ENCODE peak calls at places on chromosomes 6 and 20, in ten cellular contexts. A is breast epithelium; U is pancreas; K is effector memory CD4-positive, alpha-beta T cell; Y is sigmoid colon; S is CD8-positive, alpha-beta memory T cell; V is cardiac muscle cell; J is tibial nerve; P is aorta; X is PC-3. Q is an unnamed sample.

GRCh38 chr6:107491791-107492674 is 2.1 kb downstream of the SOBP start:
- DNase-seq in A (no peak), U (no peak), K (no peak), Y (no peak), S (no peak), V (no peak), J (peak; percentile 27), P (no peak), X (no peak), Q (peak; percentile 35)

GRCh38 chr20:17594443-17594842 is 24.6 kb downstream of the DSTN start:
- DNase-seq in A (peak; percentile 78), U (peak; percentile 78), K (no peak), Y (no peak), S (no peak), V (peak; percentile 50), J (no peak), P (no peak), X (peak; percentile 93), Q (no peak)

GRCh38 chr6:46098678-46099077 is 31.1 kb upstream of the ENPP4 start:
- DNase-seq in A (peak; percentile 67), U (peak; percentile 74), K (no peak), Y (no peak), S (no peak), V (no peak), J (no peak), P (no peak), X (peak; percentile 43), Q (peak; percentile 48)

GRCh38 chr20:1855113-1855512 is 40.1 kb upstream of the SIRPA start:
- DNase-seq in A (no peak), U (no peak), K (no peak), Y (no peak), S (no peak), V (no peak), J (no peak), P (no peak), X (no peak), Q (no peak)

GRCh38 chr6:125050663-125051318 is 88.6 kb downstream of the RNF217 start:
- DNase-seq in A (no peak), U (no peak), K (no peak), Y (no peak), S (no peak), V (no peak), J (no peak), P (no peak), X (no peak), Q (no peak)

GRCh38 chr6:87408721-87409155 is 966 bp downstream of the CFAP206 start:
- DNase-seq in A (no peak), U (no peak), K (no peak), Y (no peak), S (no peak), V (no peak), J (no peak), P (no peak), X (no peak), Q (no peak)

GRCh38 chr20:37914672-37915433 is 11.9 kb downstream of the VSTM2L start:
- DNase-seq in A (no peak), U (no peak), K (no peak), Y (no peak), S (no peak), V (peak; percentile 76), J (no peak), P (no peak), X (no peak), Q (no peak)

GRCh38 chr6:155154158-155154830 is 109.5 kb upstream of the CLDN20 start:
- DNase-seq in A (no peak), U (no peak), K (no peak), Y (no peak), S (no peak), V (no peak), J (no peak), P (no peak), X (peak; percentile 88), Q (no peak)

GRCh38 chr20:53427951-53428350 is 165.7 kb downstream of the ZNF217 start:
- DNase-seq in A (no peak), U (no peak), K (no peak), Y (no peak), S (no peak), V (no peak), J (no peak), P (no peak), X (no peak), Q (no peak)

GRCh38 chr6:112879920-112880413 is 532.8 kb downstream of the RFPL4B start:
- DNase-seq in A (no peak), U (peak; percentile 20), K (no peak), Y (peak; percentile 63), S (peak; percentile 3), V (no peak), J (no peak), P (peak; percentile 57), X (no peak), Q (peak; percentile 13)

GRCh38 chr6:113632220-113632864 is 224.8 kb upstream of the MARCKS start:
- DNase-seq in A (no peak), U (peak; percentile 52), K (no peak), Y (no peak), S (no peak), V (no peak), J (no peak), P (no peak), X (peak; percentile 89), Q (no peak)

GRCh38 chr6:33787954-33788693 is 806 bp downstream of the LEMD2 start:
- DNase-seq in A (no peak), U (peak; percentile 56), K (peak; percentile 37), Y (peak; percentile 95), S (peak; percentile 52), V (peak; percentile 75), J (peak; percentile 35), P (peak; percentile 90), X (peak; percentile 56), Q (peak; percentile 71)

GRCh38 chr6:68761985-68762384 is 126.9 kb downstream of the ADGRB3 start:
- DNase-seq in A (no peak), U (no peak), K (no peak), Y (no peak), S (no peak), V (no peak), J (no peak), P (no peak), X (no peak), Q (no peak)
- H3K27ac ChIP-seq in A (no peak overlapping the region), U (no peak overlapping the region), K (no peak overlapping the region), Y (no peak overlapping the region), S (no peak overlapping the region), V (no peak overlapping the region), J (no peak overlapping the region), P (no peak overlapping the region), X (no peak overlapping the region), Q (no peak overlapping the region)

GRCh38 chr20:40689100-40689942 is at the start of gene MAFB:
- DNase-seq in A (peak; percentile 95), U (peak; percentile 92), K (no peak), Y (peak; percentile 96), S (peak; percentile 13), V (peak; percentile 95), J (peak; percentile 91), P (peak; percentile 97), X (peak; percentile 6), Q (peak; percentile 90)

GRCh38 chr20:40690836-40691565 is 2.0 kb upstream of the MAFB start:
- DNase-seq in A (no peak), U (no peak), K (no peak), Y (no peak), S (no peak), V (no peak), J (no peak), P (no peak), X (no peak), Q (no peak)

GRCh38 chr20:40688129-40689099 is 622 bp downstream of the MAFB start:
- DNase-seq in A (no peak), U (peak; percentile 48), K (no peak), Y (no peak), S (no peak), V (no peak), J (no peak), P (peak; percentile 82), X (no peak), Q (no peak)

GRCh38 chr20:40691566-40692239 is 2.7 kb upstream of the MAFB start:
- DNase-seq in A (no peak), U (no peak), K (no peak), Y (no peak), S (no peak), V (no peak), J (no peak), P (no peak), X (no peak), Q (no peak)

DNA sequence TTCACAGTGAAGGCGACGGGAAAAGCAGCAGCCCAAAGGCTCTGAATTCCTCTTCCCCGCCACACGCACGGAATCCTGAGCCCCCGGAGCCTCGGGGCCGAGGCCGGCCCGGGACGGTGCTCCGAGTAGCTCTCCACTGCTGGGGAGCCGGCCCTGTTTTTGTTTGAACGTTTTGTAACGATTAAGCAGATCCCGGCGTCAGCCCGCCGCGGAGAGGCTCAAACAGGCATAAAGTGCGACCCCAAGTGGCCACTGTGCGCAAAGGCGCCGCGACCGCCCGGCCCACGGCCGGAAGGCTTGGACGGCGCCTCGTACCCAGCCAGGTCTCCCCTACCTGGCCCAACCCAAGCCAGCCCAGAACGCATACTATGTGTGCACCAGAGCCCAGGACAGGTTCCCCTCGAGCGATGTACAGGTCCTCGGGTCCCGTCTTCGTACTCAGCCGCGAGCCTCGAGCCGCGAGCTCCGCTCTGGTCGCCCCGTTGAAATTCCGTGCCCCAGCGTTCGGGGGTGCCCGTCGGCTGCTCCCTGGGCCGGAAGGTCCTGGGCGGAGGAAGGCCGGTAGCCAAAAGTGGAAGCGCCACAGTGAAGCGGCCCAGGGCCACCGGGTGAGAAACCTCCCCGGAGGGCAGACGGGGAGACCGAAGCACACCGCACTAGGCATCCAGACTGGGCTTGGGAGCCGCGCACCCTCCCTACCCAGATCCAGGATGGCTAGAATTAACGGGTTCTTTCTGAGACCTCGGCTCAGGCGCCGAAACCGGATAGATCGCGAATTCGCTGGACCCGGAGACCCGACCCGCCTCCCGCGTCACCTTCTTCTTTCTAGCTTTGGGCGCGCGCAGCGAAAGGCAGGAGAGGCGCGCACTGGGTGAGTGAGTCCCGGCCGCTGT is 1.2 kb upstream of the MAFB start:
- DNase-seq in A (peak; percentile 93), U (peak; percentile 91), K (no peak), Y (peak; percentile 95), S (peak; percentile 27), V (peak; percentile 93), J (peak; percentile 90), P (peak; percentile 98), X (peak; percentile 75), Q (peak; percentile 64)
- H3K27ac ChIP-seq in A (peak overlapping the region; percentile 92), U (peak overlapping the region; percentile 92), K (no peak overlapping the region), Y (peak overlapping the region; percentile 93), S (no peak overlapping the region), V (peak overlapping the region; percentile 70), J (peak overlapping the region; percentile 96), P (peak overlapping the region; percentile 85), X (no peak overlapping the region), Q (peak overlapping the region; percentile 95)

DNA sequence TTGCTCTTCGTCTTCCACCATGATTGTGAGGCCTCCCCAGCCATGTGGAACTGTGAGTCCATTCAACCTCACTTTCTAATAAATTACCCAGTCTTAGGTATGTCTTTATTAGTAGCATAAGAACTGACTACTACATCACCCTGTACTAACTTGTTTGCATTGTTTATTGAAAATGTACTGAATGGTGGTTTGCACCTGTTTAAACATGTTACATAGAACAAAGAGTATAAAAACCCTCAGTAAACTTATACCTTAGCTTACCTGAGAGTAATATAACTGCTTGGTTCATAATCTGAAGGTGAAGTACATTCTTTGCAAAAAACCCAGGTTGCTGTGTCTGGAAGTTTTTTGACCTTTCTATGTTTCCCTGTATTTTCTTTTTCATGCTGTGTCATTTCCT is 777.8 kb downstream of the TBC1D32 start:
- DNase-seq in A (no peak), U (no peak), K (no peak), Y (no peak), S (no peak), V (no peak), J (no peak), P (no peak), X (no peak), Q (no peak)
- H3K27ac ChIP-seq in A (no peak overlapping the region), U (no peak overlapping the region), K (no peak overlapping the region), Y (no peak overlapping the region), S (no peak overlapping the region), V (no peak overlapping the region), J (no peak overlapping the region), P (no peak overlapping the region), X (no peak overlapping the region), Q (no peak overlapping the region)

GRCh38 chr6:5941188-5941587 is 65.5 kb downstream of the NRN1 start:
- DNase-seq in A (no peak), U (no peak), K (no peak), Y (no peak), S (no peak), V (no peak), J (no peak), P (no peak), X (no peak), Q (no peak)
- H3K27ac ChIP-seq in A (peak overlapping the region; percentile 33), U (no peak overlapping the region), K (no peak overlapping the region), Y (no peak overlapping the region), S (no peak overlapping the region), V (no peak overlapping the region), J (peak overlapping the region; percentile 59), P (peak overlapping the region; percentile 79), X (no peak overlapping the region), Q (no peak overlapping the region)

Q was measured in caudate nucleus.